ENCODE peak calls at places on chromosomes 1 and 21, in seven cellular contexts. Z is GM23248, N is GM23338, P is fibroblast of lung, Y is K562, E is PC-3, A is DND-41. L is an unnamed sample.

GRCh38 chr1:9494936-9495758 is 44.1 kb upstream of the SLC25A33 start:
- DNase-seq in Z (peak; percentile 67), N (peak; percentile 82), P (peak; percentile 30), Y (peak; percentile 81), E (peak; percentile 67), A (peak; percentile 72), L (peak; percentile 75)

GRCh38 chr1:237133921-237134320 is 91.9 kb downstream of the RYR2 start:
- DNase-seq in Z (no peak), N (no peak), P (no peak), Y (no peak), E (no peak), A (no peak), L (no peak)

GRCh38 chr1:174114788-174115448 is 44.4 kb upstream of the RABGAP1L start:
- DNase-seq in Z (peak; percentile 67), N (peak; percentile 89), P (peak; percentile 35), Y (peak; percentile 55), E (peak; percentile 68), A (peak; percentile 46), L (peak; percentile 64)

GRCh38 chr1:211876849-211877248 is 46.3 kb upstream of the LPGAT1 start:
- DNase-seq in Z (peak; percentile 28), N (no peak), P (peak; percentile 6), Y (no peak), E (no peak), A (no peak), L (no peak)

GRCh38 chr1:101051688-101052638 is 26.4 kb upstream of the DPH5 start:
- DNase-seq in Z (no peak), N (no peak), P (no peak), Y (no peak), E (no peak), A (no peak), L (no peak)

GRCh38 chr1:94094466-94095111 is 26.4 kb downstream of the ABCA4 start:
- DNase-seq in Z (peak; percentile 67), N (no peak), P (peak; percentile 86), Y (no peak), E (no peak), A (peak; percentile 41), L (peak; percentile 9)

GRCh38 chr1:205783904-205784303 is 8.6 kb upstream of the RAB29 start:
- DNase-seq in Z (peak; percentile 43), N (no peak), P (peak; percentile 85), Y (no peak), E (no peak), A (no peak), L (no peak)

GRCh38 chr1:160522622-160523345 is at the start of gene SLAMF6:
- DNase-seq in Z (no peak), N (no peak), P (no peak), Y (peak; percentile 45), E (no peak), A (no peak), L (no peak)

GRCh38 chr21:25550805-25551204 is 56.5 kb downstream of the MRPL39 start:
- DNase-seq in Z (no peak), N (no peak), P (no peak), Y (no peak), E (no peak), A (no peak), L (no peak)

GRCh38 chr21:44933199-44933937 is 6.5 kb upstream of the SLX9 start:
- DNase-seq in Z (no peak), N (no peak), P (no peak), Y (no peak), E (no peak), A (no peak), L (no peak)

GRCh38 chr1:184483101-184483813 is 96.4 kb downstream of the C1orf21 start:
- DNase-seq in Z (peak; percentile 68), N (no peak), P (peak; percentile 60), Y (no peak), E (peak; percentile 47), A (no peak), L (no peak)

GRCh38 chr21:14070049-14070893 is 140.5 kb downstream of the LIPI start:
- DNase-seq in Z (no peak), N (peak; percentile 27), P (no peak), Y (no peak), E (no peak), A (no peak), L (peak; percentile 25)

GRCh38 chr1:168763031-168763430 is 34.0 kb upstream of the DPT start:
- DNase-seq in Z (no peak), N (no peak), P (peak; percentile 6), Y (no peak), E (no peak), A (no peak), L (no peak)

GRCh38 chr1:88646852-88647645 is 37.0 kb upstream of the PKN2 start:
- DNase-seq in Z (no peak), N (no peak), P (no peak), Y (no peak), E (no peak), A (no peak), L (peak; percentile 11)

GRCh38 chr21:43719748-43720538 is 1.0 kb downstream of the PDXK start:
- DNase-seq in Z (peak; percentile 56), N (no peak), P (no peak), Y (no peak), E (no peak), A (no peak), L (no peak)

GRCh38 chr1:94332952-94333351 is 85.2 kb upstream of the ABCD3 start:
- DNase-seq in Z (peak; percentile 76), N (no peak), P (peak; percentile 68), Y (no peak), E (peak; percentile 82), A (no peak), L (no peak)

GRCh38 chr1:159144571-159144970 is 26.8 kb upstream of the CADM3 start:
- DNase-seq in Z (no peak), N (no peak), P (no peak), Y (no peak), E (peak; percentile 14), A (no peak), L (no peak)

GRCh38 chr1:119007672-119008482 is 19.7 kb upstream of the TBX15 start:
- DNase-seq in Z (no peak), N (peak; percentile 56), P (no peak), Y (no peak), E (no peak), A (no peak), L (no peak)
- TF ChIP-seq EZH2 in Z (no peak), N (peak; percentile 89), P (peak; percentile 59), Y (no peak), E (no peak), A (no peak), L (no peak)

GRCh38 chr1:165832902-165833301 is 5.5 kb downstream of the UCK2 start:
- DNase-seq in Z (no peak), N (no peak), P (no peak), Y (no peak), E (no peak), A (no peak), L (no peak)
- H3K4me3 ChIP-seq in Z (no peak overlapping the region), N (peak overlapping the region; percentile 9), P (no peak overlapping the region), Y (no peak overlapping the region), E (no peak overlapping the region), A (no peak overlapping the region), L (no peak overlapping the region)

GRCh38 chr1:56506951-56507437 is 72.4 kb downstream of the PLPP3 start:
- DNase-seq in Z (no peak), N (no peak), P (no peak), Y (no peak), E (no peak), A (no peak), L (no peak)

GRCh38 chr1:56508523-56508983 is 70.8 kb downstream of the PLPP3 start:
- DNase-seq in Z (peak; percentile 16), N (no peak), P (peak; percentile 16), Y (no peak), E (peak; percentile 38), A (no peak), L (no peak)

GRCh38 chr1:56506314-56506743 is 73.0 kb downstream of the PLPP3 start:
- DNase-seq in Z (no peak), N (no peak), P (no peak), Y (no peak), E (no peak), A (no peak), L (no peak)

GRCh38 chr1:56507925-56508522 is 71.3 kb downstream of the PLPP3 start:
- DNase-seq in Z (no peak), N (no peak), P (no peak), Y (no peak), E (no peak), A (no peak), L (no peak)

GRCh38 chr1:56505792-56506191 is 73.6 kb downstream of the PLPP3 start:
- DNase-seq in Z (no peak), N (no peak), P (no peak), Y (no peak), E (no peak), A (no peak), L (no peak)
- H3K27ac ChIP-seq in Z (no peak overlapping the region), N (no peak overlapping the region), P (no peak overlapping the region), Y (peak overlapping the region; percentile 36), E (no peak overlapping the region), A (no peak overlapping the region), L (no peak overlapping the region)

GRCh38 chr1:33081554-33082305 is 777 bp downstream of the AZIN2 start:
- DNase-seq in Z (peak; percentile 44), N (peak; percentile 51), P (no peak), Y (no peak), E (no peak), A (no peak), L (no peak)
- TF ChIP-seq EZH2 in Z (no peak), N (peak; percentile 26), P (no peak), Y (no peak), E (no peak), A (no peak), L (no peak)

L was measured in A673.